ENCODE peak calls at places on chromosome 11, in nine cellular contexts. One of them, this sample, is unnamed.

GRCh38 chr11:116193321-116194114 is 579.3 kb downstream of the BUD13 start:
- DNase-seq in fibroblast of mammary gland: peak; percentile 10
- DNase-seq in Panc1: no peak
- DNase-seq in PC-3: peak; percentile 49
- DNase-seq in cardiac fibroblast: peak; percentile 59
- DNase-seq in epithelial cell of esophagus: peak; percentile 30
- DNase-seq in H1: peak; percentile 71
- DNase-seq in AG10803: peak; percentile 55
- DNase-seq in HCT116: no peak
- DNase-seq in this sample: peak; percentile 18

GRCh38 chr11:93024376-93024775 is 54.9 kb downstream of the MTNR1B start:
- DNase-seq in fibroblast of mammary gland: peak; percentile 45
- DNase-seq in Panc1: no peak
- DNase-seq in PC-3: no peak
- DNase-seq in cardiac fibroblast: peak; percentile 15
- DNase-seq in epithelial cell of esophagus: no peak
- DNase-seq in H1: no peak
- DNase-seq in AG10803: peak; percentile 21
- DNase-seq in HCT116: no peak
- DNase-seq in this sample: peak; percentile 48

GRCh38 chr11:61880454-61880853 is 10.9 kb downstream of the FADS3 start:
- DNase-seq in fibroblast of mammary gland: no peak
- DNase-seq in Panc1: no peak
- DNase-seq in PC-3: no peak
- DNase-seq in cardiac fibroblast: no peak
- DNase-seq in epithelial cell of esophagus: no peak
- DNase-seq in H1: no peak
- DNase-seq in AG10803: no peak
- DNase-seq in HCT116: no peak
- DNase-seq in this sample: no peak

GRCh38 chr11:10492084-10492483 is 37.0 kb downstream of the AMPD3 start:
- DNase-seq in fibroblast of mammary gland: peak; percentile 45
- DNase-seq in Panc1: no peak
- DNase-seq in PC-3: no peak
- DNase-seq in cardiac fibroblast: no peak
- DNase-seq in epithelial cell of esophagus: no peak
- DNase-seq in H1: no peak
- DNase-seq in AG10803: peak; percentile 61
- DNase-seq in HCT116: no peak
- DNase-seq in this sample: no peak

GRCh38 chr11:110298298-110298765 is 1.9 kb upstream of the RDX start:
- DNase-seq in fibroblast of mammary gland: no peak
- DNase-seq in Panc1: no peak
- DNase-seq in PC-3: peak; percentile 73
- DNase-seq in cardiac fibroblast: peak; percentile 46
- DNase-seq in epithelial cell of esophagus: peak; percentile 73
- DNase-seq in H1: no peak
- DNase-seq in AG10803: no peak
- DNase-seq in HCT116: no peak
- DNase-seq in this sample: no peak

GRCh38 chr11:114738954-114739353 is 60.6 kb downstream of the NXPE2 start:
- DNase-seq in fibroblast of mammary gland: peak; percentile 48
- DNase-seq in Panc1: peak; percentile 27
- DNase-seq in PC-3: peak; percentile 71
- DNase-seq in cardiac fibroblast: peak; percentile 59
- DNase-seq in epithelial cell of esophagus: peak; percentile 67
- DNase-seq in H1: peak; percentile 64
- DNase-seq in AG10803: peak; percentile 56
- DNase-seq in HCT116: peak; percentile 22
- DNase-seq in this sample: peak; percentile 16

GRCh38 chr11:126756416-126756815 is 244.2 kb downstream of the KIRREL3 start:
- DNase-seq in fibroblast of mammary gland: no peak
- DNase-seq in Panc1: no peak
- DNase-seq in PC-3: no peak
- DNase-seq in cardiac fibroblast: no peak
- DNase-seq in epithelial cell of esophagus: no peak
- DNase-seq in H1: no peak
- DNase-seq in AG10803: peak; percentile 14
- DNase-seq in HCT116: no peak
- DNase-seq in this sample: no peak

GRCh38 chr11:17814546-17814945 is 80.0 kb downstream of the KCNC1 start:
- DNase-seq in fibroblast of mammary gland: no peak
- DNase-seq in Panc1: no peak
- DNase-seq in PC-3: no peak
- DNase-seq in cardiac fibroblast: no peak
- DNase-seq in epithelial cell of esophagus: no peak
- DNase-seq in H1: no peak
- DNase-seq in AG10803: no peak
- DNase-seq in HCT116: no peak
- DNase-seq in this sample: peak; percentile 50

GRCh38 chr11:14386895-14387480 is 28.0 kb upstream of the RRAS2 start:
- DNase-seq in fibroblast of mammary gland: peak; percentile 68
- DNase-seq in Panc1: no peak
- DNase-seq in PC-3: no peak
- DNase-seq in cardiac fibroblast: peak; percentile 91
- DNase-seq in epithelial cell of esophagus: no peak
- DNase-seq in H1: peak; percentile 66
- DNase-seq in AG10803: peak; percentile 94
- DNase-seq in HCT116: no peak
- DNase-seq in this sample: peak; percentile 88

GRCh38 chr11:132140056-132140455 is 769.6 kb downstream of the NTM start:
- DNase-seq in fibroblast of mammary gland: no peak
- DNase-seq in Panc1: no peak
- DNase-seq in PC-3: no peak
- DNase-seq in cardiac fibroblast: no peak
- DNase-seq in epithelial cell of esophagus: no peak
- DNase-seq in H1: no peak
- DNase-seq in AG10803: no peak
- DNase-seq in HCT116: no peak
- DNase-seq in this sample: no peak

GRCh38 chr11:111557425-111558111 is 17.0 kb downstream of the LAYN start:
- DNase-seq in fibroblast of mammary gland: peak; percentile 98
- DNase-seq in Panc1: peak; percentile 66
- DNase-seq in PC-3: peak; percentile 98
- DNase-seq in cardiac fibroblast: peak; percentile 74
- DNase-seq in epithelial cell of esophagus: peak; percentile 92
- DNase-seq in H1: no peak
- DNase-seq in AG10803: peak; percentile 98
- DNase-seq in HCT116: no peak
- DNase-seq in this sample: peak; percentile 97

GRCh38 chr11:68206211-68206610 is 6.9 kb downstream of the KMT5B start:
- DNase-seq in fibroblast of mammary gland: peak; percentile 72
- DNase-seq in Panc1: peak; percentile 62
- DNase-seq in PC-3: peak; percentile 91
- DNase-seq in cardiac fibroblast: peak; percentile 80
- DNase-seq in epithelial cell of esophagus: peak; percentile 72
- DNase-seq in H1: peak; percentile 52
- DNase-seq in AG10803: peak; percentile 67
- DNase-seq in HCT116: peak; percentile 53
- DNase-seq in this sample: peak; percentile 74

DNA sequence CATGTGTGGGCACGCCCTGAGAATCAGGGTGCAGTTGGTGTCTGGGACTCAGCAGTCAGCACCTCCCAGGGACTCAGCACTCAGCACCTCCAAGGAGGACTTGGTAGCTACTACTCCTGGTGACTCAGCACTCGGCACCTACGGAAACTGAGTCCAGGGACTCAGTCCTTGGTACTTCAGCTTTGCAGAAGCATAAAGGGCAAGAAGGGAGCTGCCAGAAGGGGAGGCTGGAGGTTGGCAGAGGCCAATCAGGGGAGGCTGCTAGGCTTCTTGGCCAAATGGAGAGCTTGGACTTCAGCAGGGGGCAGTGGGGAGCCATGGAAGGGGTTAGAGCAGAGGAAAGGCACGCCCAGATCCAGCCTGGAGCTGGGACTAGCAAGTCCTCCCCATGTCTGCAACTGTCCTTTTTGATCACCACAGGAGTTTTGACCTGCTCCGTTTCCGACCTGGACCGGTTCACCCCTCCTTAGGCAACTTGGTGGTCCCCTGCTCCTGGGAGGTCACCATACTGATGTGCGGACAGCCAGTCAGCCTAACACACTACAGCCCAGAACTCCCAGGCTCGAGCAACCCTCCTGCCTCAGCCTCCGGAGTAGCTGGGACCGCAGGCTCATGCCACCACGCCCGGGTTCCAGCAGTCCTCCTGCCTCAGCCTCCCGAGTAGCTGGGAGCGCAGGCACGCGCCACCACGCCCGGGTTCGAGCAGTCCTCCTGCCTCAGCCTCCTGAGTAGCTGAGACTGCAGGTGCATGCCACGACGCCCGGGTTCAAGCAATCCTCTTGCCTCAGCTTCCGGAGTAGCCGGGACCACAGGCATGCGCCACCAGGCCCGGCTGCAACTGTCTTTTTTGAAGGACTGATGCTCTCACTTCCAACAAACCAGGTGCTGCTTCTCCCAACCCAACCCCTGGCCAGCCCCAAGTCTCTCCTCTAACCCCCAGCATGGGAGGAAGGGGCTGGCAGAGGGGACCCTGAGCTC is 1.5 kb downstream of the ANO9 start:
- DNase-seq in fibroblast of mammary gland: peak; percentile 41
- DNase-seq in Panc1: no peak
- DNase-seq in PC-3: no peak
- DNase-seq in cardiac fibroblast: peak; percentile 49
- DNase-seq in epithelial cell of esophagus: peak; percentile 34
- DNase-seq in H1: no peak
- DNase-seq in AG10803: no peak
- DNase-seq in HCT116: no peak
- DNase-seq in this sample: peak; percentile 25
- TF ChIP-seq CTCF in fibroblast of mammary gland: peak; percentile 33
- TF ChIP-seq CTCF in Panc1: no peak
- TF ChIP-seq CTCF in PC-3: no peak
- TF ChIP-seq CTCF in cardiac fibroblast: peak; percentile 21
- TF ChIP-seq CTCF in epithelial cell of esophagus: peak; percentile 23
- TF ChIP-seq CTCF in H1: no peak
- TF ChIP-seq CTCF in AG10803: peak; percentile 10
- TF ChIP-seq CTCF in HCT116: peak; percentile 16
- TF ChIP-seq CTCF in this sample: peak; percentile 15

GRCh38 chr11:16771350-16772140 is 33.1 kb downstream of the C11orf58 start:
- DNase-seq in fibroblast of mammary gland: no peak
- DNase-seq in Panc1: no peak
- DNase-seq in PC-3: no peak
- DNase-seq in cardiac fibroblast: no peak
- DNase-seq in epithelial cell of esophagus: no peak
- DNase-seq in H1: no peak
- DNase-seq in AG10803: no peak
- DNase-seq in HCT116: no peak
- DNase-seq in this sample: no peak
- H3K4me3 ChIP-seq in fibroblast of mammary gland: no peak overlapping the region
- H3K4me3 ChIP-seq in Panc1: no peak overlapping the region
- H3K4me3 ChIP-seq in PC-3: no peak overlapping the region
- H3K4me3 ChIP-seq in cardiac fibroblast: no peak overlapping the region
- H3K4me3 ChIP-seq in epithelial cell of esophagus: no peak overlapping the region
- H3K4me3 ChIP-seq in H1: no peak overlapping the region
- H3K4me3 ChIP-seq in AG10803: no peak overlapping the region
- H3K4me3 ChIP-seq in HCT116: no peak overlapping the region
- H3K4me3 ChIP-seq in this sample: no peak overlapping the region

DNA sequence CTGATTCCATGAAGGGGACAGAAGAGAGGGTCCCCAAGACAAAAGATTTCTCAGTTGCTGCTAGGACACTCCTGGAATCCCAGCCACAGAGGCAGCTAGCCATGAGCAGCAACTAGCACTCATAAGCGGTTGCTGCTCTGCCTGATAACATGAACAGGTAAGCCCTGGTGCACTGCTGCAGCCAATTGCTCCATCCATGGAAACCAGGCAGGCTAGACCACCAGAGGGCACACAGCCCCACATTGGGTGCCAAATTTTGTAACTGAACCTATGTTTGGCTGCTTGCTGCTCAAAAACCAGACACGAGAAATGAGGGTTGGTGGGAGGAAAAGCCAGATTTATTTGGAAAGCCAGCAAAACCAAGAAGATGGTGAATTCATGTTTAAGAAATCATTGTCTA is 21.9 kb upstream of the QSER1 start:
- DNase-seq in fibroblast of mammary gland: no peak
- DNase-seq in Panc1: no peak
- DNase-seq in PC-3: peak; percentile 38
- DNase-seq in cardiac fibroblast: peak; percentile 4
- DNase-seq in epithelial cell of esophagus: peak; percentile 7
- DNase-seq in H1: peak; percentile 74
- DNase-seq in AG10803: no peak
- DNase-seq in HCT116: no peak
- DNase-seq in this sample: no peak
- TF ChIP-seq CTCF in fibroblast of mammary gland: peak; percentile 36
- TF ChIP-seq CTCF in Panc1: peak; percentile 71
- TF ChIP-seq CTCF in PC-3: peak; percentile 53
- TF ChIP-seq CTCF in cardiac fibroblast: peak; percentile 15
- TF ChIP-seq CTCF in epithelial cell of esophagus: peak; percentile 20
- TF ChIP-seq CTCF in H1: peak; percentile 81
- TF ChIP-seq CTCF in AG10803: peak; percentile 25
- TF ChIP-seq CTCF in HCT116: peak; percentile 53
- TF ChIP-seq CTCF in this sample: peak; percentile 19

GRCh38 chr11:86571273-86571948 is 101.0 kb downstream of the ME3 start:
- DNase-seq in fibroblast of mammary gland: no peak
- DNase-seq in Panc1: no peak
- DNase-seq in PC-3: peak; percentile 19
- DNase-seq in cardiac fibroblast: no peak
- DNase-seq in epithelial cell of esophagus: no peak
- DNase-seq in H1: peak; percentile 87
- DNase-seq in AG10803: no peak
- DNase-seq in HCT116: peak; percentile 80
- DNase-seq in this sample: no peak

GRCh38 chr11:86570457-86570856 is 102.0 kb downstream of the ME3 start:
- DNase-seq in fibroblast of mammary gland: no peak
- DNase-seq in Panc1: no peak
- DNase-seq in PC-3: no peak
- DNase-seq in cardiac fibroblast: no peak
- DNase-seq in epithelial cell of esophagus: no peak
- DNase-seq in H1: no peak
- DNase-seq in AG10803: no peak
- DNase-seq in HCT116: no peak
- DNase-seq in this sample: no peak

GRCh38 chr11:86565787-86566186 is 106.6 kb downstream of the ME3 start:
- DNase-seq in fibroblast of mammary gland: no peak
- DNase-seq in Panc1: no peak
- DNase-seq in PC-3: no peak
- DNase-seq in cardiac fibroblast: no peak
- DNase-seq in epithelial cell of esophagus: no peak
- DNase-seq in H1: no peak
- DNase-seq in AG10803: no peak
- DNase-seq in HCT116: no peak
- DNase-seq in this sample: no peak

GRCh38 chr11:86569109-86569508 is 103.3 kb downstream of the ME3 start:
- DNase-seq in fibroblast of mammary gland: no peak
- DNase-seq in Panc1: no peak
- DNase-seq in PC-3: no peak
- DNase-seq in cardiac fibroblast: no peak
- DNase-seq in epithelial cell of esophagus: no peak
- DNase-seq in H1: no peak
- DNase-seq in AG10803: no peak
- DNase-seq in HCT116: no peak
- DNase-seq in this sample: no peak

GRCh38 chr11:86570020-86570419 is 102.4 kb downstream of the ME3 start:
- DNase-seq in fibroblast of mammary gland: no peak
- DNase-seq in Panc1: no peak
- DNase-seq in PC-3: no peak
- DNase-seq in cardiac fibroblast: no peak
- DNase-seq in epithelial cell of esophagus: peak; percentile 51
- DNase-seq in H1: no peak
- DNase-seq in AG10803: no peak
- DNase-seq in HCT116: no peak
- DNase-seq in this sample: no peak
- H3K4me3 ChIP-seq in fibroblast of mammary gland: no peak overlapping the region
- H3K4me3 ChIP-seq in Panc1: no peak overlapping the region
- H3K4me3 ChIP-seq in PC-3: no peak overlapping the region
- H3K4me3 ChIP-seq in cardiac fibroblast: no peak overlapping the region
- H3K4me3 ChIP-seq in epithelial cell of esophagus: no peak overlapping the region
- H3K4me3 ChIP-seq in H1: no peak overlapping the region
- H3K4me3 ChIP-seq in AG10803: no peak overlapping the region
- H3K4me3 ChIP-seq in HCT116: no peak overlapping the region
- H3K4me3 ChIP-seq in this sample: no peak overlapping the region